ENCODE peak calls at places on chromosomes 16 and 17, in nine cellular contexts. One of them, this sample, is unnamed.

GRCh38 chr17:44968225-44969143 is at the start of gene C1QL1:
- DNase-seq in tibial nerve: peak; percentile 80
- DNase-seq in transverse colon: peak; percentile 92
- DNase-seq in sigmoid colon: peak; percentile 96
- DNase-seq in esophagus muscularis mucosa: peak; percentile 94
- DNase-seq in K562: peak; percentile 99
- DNase-seq in suprapubic skin: peak; percentile 89
- DNase-seq in A549: peak; percentile 96
- DNase-seq in H1: peak; percentile 68
- DNase-seq in this sample: peak; percentile 89

GRCh38 chr16:48446534-48446920 is 61.3 kb upstream of the SIAH1 start:
- DNase-seq in H1: no peak
- DNase-seq in transverse colon: no peak
- DNase-seq in K562: no peak
- DNase-seq in A549: no peak
- DNase-seq in tibial nerve: no peak
- DNase-seq in suprapubic skin: no peak
- DNase-seq in esophagus muscularis mucosa: no peak
- DNase-seq in sigmoid colon: peak; percentile 6
- DNase-seq in this sample: no peak

GRCh38 chr16:2817496-2818277 is 650 bp downstream of the PRSS21 start:
- DNase-seq in transverse colon: peak; percentile 6
- DNase-seq in suprapubic skin: peak; percentile 74
- DNase-seq in tibial nerve: no peak
- DNase-seq in K562: peak; percentile 90
- DNase-seq in sigmoid colon: peak; percentile 52
- DNase-seq in H1: no peak
- DNase-seq in A549: no peak
- DNase-seq in esophagus muscularis mucosa: no peak
- DNase-seq in this sample: peak; percentile 82

GRCh38 chr16:49529646-49530045 is 156.0 kb downstream of the C16orf78 start:
- DNase-seq in sigmoid colon: no peak
- DNase-seq in esophagus muscularis mucosa: no peak
- DNase-seq in suprapubic skin: no peak
- DNase-seq in A549: no peak
- DNase-seq in tibial nerve: no peak
- DNase-seq in K562: no peak
- DNase-seq in transverse colon: no peak
- DNase-seq in H1: no peak
- DNase-seq in this sample: peak; percentile 65

GRCh38 chr16:49528035-49528434 is 154.4 kb downstream of the C16orf78 start:
- DNase-seq in suprapubic skin: no peak
- DNase-seq in K562: no peak
- DNase-seq in tibial nerve: peak; percentile 26
- DNase-seq in esophagus muscularis mucosa: no peak
- DNase-seq in sigmoid colon: no peak
- DNase-seq in H1: no peak
- DNase-seq in A549: no peak
- DNase-seq in transverse colon: no peak
- DNase-seq in this sample: no peak

GRCh38 chr16:3321802-3322201 is 16.5 kb downstream of the ZNF75A start:
- DNase-seq in esophagus muscularis mucosa: no peak
- DNase-seq in transverse colon: no peak
- DNase-seq in suprapubic skin: no peak
- DNase-seq in tibial nerve: no peak
- DNase-seq in K562: no peak
- DNase-seq in sigmoid colon: no peak
- DNase-seq in H1: no peak
- DNase-seq in A549: no peak
- DNase-seq in this sample: no peak

GRCh38 chr17:56432443-56432842 is 161.1 kb upstream of the NOG start:
- DNase-seq in A549: no peak
- DNase-seq in K562: no peak
- DNase-seq in sigmoid colon: no peak
- DNase-seq in esophagus muscularis mucosa: no peak
- DNase-seq in transverse colon: no peak
- DNase-seq in H1: no peak
- DNase-seq in tibial nerve: no peak
- DNase-seq in suprapubic skin: no peak
- DNase-seq in this sample: no peak

GRCh38 chr16:86229866-86230656 is 280.3 kb upstream of the FOXF1 start:
- DNase-seq in suprapubic skin: peak; percentile 41
- DNase-seq in sigmoid colon: peak; percentile 39
- DNase-seq in H1: no peak
- DNase-seq in transverse colon: no peak
- DNase-seq in esophagus muscularis mucosa: no peak
- DNase-seq in tibial nerve: no peak
- DNase-seq in A549: no peak
- DNase-seq in K562: no peak
- DNase-seq in this sample: peak; percentile 14

DNA sequence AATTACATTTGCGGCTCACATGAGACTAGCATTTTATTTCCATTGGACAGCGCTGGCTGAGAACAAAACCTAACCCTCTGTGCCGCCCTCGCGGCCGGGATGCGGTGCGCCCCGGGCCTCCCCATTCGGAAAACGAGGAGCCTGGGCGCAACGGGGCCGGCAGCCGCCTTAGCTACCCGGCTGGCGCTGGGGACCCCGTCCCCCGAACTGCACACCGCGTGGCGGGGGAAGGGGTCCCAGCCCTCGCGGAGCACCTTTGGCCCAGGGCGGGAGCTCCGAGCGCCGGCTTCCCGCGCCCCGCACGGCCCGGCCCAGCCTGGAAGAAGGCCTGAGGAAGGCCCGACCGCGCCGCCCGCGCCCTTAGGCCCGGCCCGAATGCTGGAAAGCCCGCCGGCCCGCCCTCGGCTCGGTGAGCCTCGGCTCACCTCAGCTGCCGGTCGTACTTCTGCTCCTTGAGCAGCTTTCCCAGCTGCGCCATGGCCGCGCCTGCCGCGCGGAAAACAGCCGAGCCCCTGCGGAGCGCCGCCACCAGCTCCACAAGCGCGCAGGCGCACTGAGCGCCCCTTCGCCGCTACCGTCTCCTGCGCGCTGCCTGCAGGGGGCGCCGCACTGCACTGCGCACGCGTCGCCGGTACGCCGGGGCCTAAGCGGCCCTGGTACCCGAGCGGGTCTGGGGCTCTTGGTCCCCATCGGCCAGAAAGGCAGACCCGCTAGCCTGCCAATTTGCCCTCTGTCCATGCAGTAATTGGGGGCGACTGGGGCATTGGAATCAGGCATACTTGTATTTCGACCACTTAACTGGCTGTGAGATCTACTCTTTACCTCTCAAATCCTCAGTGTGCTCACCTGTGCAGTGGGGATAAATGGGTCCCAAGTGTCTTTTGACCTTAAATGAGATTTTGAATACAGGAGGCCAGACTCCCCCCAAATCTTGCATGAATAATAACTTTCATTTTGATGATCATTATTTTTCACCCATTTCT is at the start of gene NAE1:
- DNase-seq in K562: peak; percentile 95
- DNase-seq in A549: peak; percentile 84
- DNase-seq in esophagus muscularis mucosa: no peak
- DNase-seq in tibial nerve: peak; percentile 69
- DNase-seq in sigmoid colon: peak; percentile 89
- DNase-seq in transverse colon: peak; percentile 90
- DNase-seq in suprapubic skin: peak; percentile 86
- DNase-seq in H1: peak; percentile 79
- DNase-seq in this sample: peak; percentile 99
- TF ChIP-seq EP300 in K562: no peak
- TF ChIP-seq EP300 in A549: no peak
- TF ChIP-seq EP300 in esophagus muscularis mucosa: no peak
- TF ChIP-seq EP300 in tibial nerve: no peak
- TF ChIP-seq EP300 in sigmoid colon: no peak
- TF ChIP-seq EP300 in transverse colon: no peak
- TF ChIP-seq EP300 in suprapubic skin: no peak
- TF ChIP-seq EP300 in H1: no peak
- TF ChIP-seq EP300 in this sample: no peak

DNA sequence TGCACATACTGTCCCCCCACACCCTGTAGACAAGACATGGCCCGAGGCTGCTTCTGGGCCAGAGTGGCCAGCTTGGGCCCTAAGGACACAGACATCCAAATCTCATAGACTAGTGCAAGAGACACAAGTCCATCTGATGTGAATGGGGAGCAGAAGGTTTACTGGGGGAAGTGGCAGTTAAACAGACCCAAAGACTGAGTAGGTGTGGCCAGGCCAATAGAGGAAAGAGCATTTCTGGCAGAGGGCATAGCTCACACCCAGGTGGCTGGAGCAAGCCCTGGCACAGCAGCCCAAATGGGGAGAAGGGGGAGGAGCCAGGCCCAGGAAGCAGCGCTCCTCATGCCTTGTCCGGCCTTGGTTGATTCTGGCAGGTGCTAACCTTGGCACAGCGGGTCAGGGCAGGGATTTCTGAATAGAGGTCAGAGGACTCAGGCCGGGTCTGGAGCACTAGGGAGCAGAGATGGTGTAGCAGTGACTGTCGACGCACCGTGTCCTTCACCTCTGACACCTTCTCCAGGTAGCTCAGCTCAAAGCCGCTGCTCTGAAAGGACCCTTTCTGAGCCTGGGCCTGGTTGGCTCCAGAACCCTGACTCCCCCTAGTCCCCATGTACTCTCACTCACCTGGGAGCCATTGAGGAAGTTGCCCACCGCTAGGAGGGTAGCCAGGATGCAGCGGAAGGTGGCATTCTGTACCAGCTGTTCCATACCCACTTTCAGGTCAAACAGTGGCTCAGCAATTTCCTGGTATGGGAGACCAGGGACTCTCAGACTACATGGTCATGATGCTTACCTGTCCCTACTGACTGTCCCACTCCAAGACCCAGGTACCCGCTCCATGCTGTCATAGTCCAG is 4.1 kb downstream of the TMEM208 start:
- DNase-seq in transverse colon: no peak
- DNase-seq in K562: no peak
- DNase-seq in esophagus muscularis mucosa: no peak
- DNase-seq in tibial nerve: no peak
- DNase-seq in H1: no peak
- DNase-seq in suprapubic skin: no peak
- DNase-seq in sigmoid colon: no peak
- DNase-seq in A549: no peak
- DNase-seq in this sample: no peak
- TF ChIP-seq POLR2A in transverse colon: no peak
- TF ChIP-seq POLR2A in K562: peak; percentile 46
- TF ChIP-seq POLR2A in esophagus muscularis mucosa: no peak
- TF ChIP-seq POLR2A in tibial nerve: no peak
- TF ChIP-seq POLR2A in H1: peak; percentile 67
- TF ChIP-seq POLR2A in suprapubic skin: no peak
- TF ChIP-seq POLR2A in sigmoid colon: no peak
- TF ChIP-seq POLR2A in A549: no peak
- TF ChIP-seq POLR2A in this sample: no peak

DNA sequence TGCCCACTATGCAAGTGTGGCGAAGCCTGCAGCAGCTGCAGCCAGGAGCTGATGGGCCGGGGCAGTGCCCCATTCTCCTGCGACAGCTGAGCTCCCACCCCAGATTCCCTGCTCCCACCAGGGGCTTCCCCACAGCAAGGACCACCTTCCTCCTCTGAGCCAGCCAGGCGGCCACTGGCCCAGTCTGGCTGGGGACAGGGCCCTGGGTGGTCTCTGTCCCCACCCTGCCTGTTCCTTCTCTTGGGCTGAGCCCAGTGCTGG is 5.6 kb upstream of the NPTX1 start:
- DNase-seq in A549: no peak
- DNase-seq in transverse colon: no peak
- DNase-seq in H1: no peak
- DNase-seq in esophagus muscularis mucosa: no peak
- DNase-seq in tibial nerve: no peak
- DNase-seq in K562: no peak
- DNase-seq in suprapubic skin: no peak
- DNase-seq in sigmoid colon: no peak
- DNase-seq in this sample: peak; percentile 75
- TF ChIP-seq EP300 in A549: no peak
- TF ChIP-seq EP300 in transverse colon: no peak
- TF ChIP-seq EP300 in H1: no peak
- TF ChIP-seq EP300 in esophagus muscularis mucosa: no peak
- TF ChIP-seq EP300 in tibial nerve: no peak
- TF ChIP-seq EP300 in K562: no peak
- TF ChIP-seq EP300 in suprapubic skin: no peak
- TF ChIP-seq EP300 in sigmoid colon: no peak
- TF ChIP-seq EP300 in this sample: no peak

GRCh38 chr17:2392252-2393183 is 8.3 kb downstream of the MNT start:
- DNase-seq in esophagus muscularis mucosa: peak; percentile 99
- DNase-seq in sigmoid colon: peak; percentile 98
- DNase-seq in K562: peak; percentile 80
- DNase-seq in H1: peak; percentile 83
- DNase-seq in A549: peak; percentile 93
- DNase-seq in transverse colon: peak; percentile 97
- DNase-seq in suprapubic skin: peak; percentile 98
- DNase-seq in tibial nerve: peak; percentile 92
- DNase-seq in this sample: peak; percentile 100

GRCh38 chr17:2394775-2395191 is 6.1 kb downstream of the MNT start:
- DNase-seq in K562: no peak
- DNase-seq in suprapubic skin: no peak
- DNase-seq in A549: no peak
- DNase-seq in H1: no peak
- DNase-seq in sigmoid colon: peak; percentile 67
- DNase-seq in esophagus muscularis mucosa: no peak
- DNase-seq in tibial nerve: no peak
- DNase-seq in transverse colon: no peak
- DNase-seq in this sample: peak; percentile 80

GRCh38 chr17:2391597-2392251 is 9.1 kb downstream of the MNT start:
- DNase-seq in esophagus muscularis mucosa: no peak
- DNase-seq in A549: no peak
- DNase-seq in sigmoid colon: no peak
- DNase-seq in K562: no peak
- DNase-seq in tibial nerve: no peak
- DNase-seq in H1: no peak
- DNase-seq in transverse colon: no peak
- DNase-seq in suprapubic skin: no peak
- DNase-seq in this sample: no peak

GRCh38 chr17:2393954-2394749 is 6.7 kb downstream of the MNT start:
- DNase-seq in esophagus muscularis mucosa: no peak
- DNase-seq in suprapubic skin: peak; percentile 90
- DNase-seq in A549: no peak
- DNase-seq in sigmoid colon: peak; percentile 72
- DNase-seq in tibial nerve: no peak
- DNase-seq in H1: no peak
- DNase-seq in K562: no peak
- DNase-seq in transverse colon: peak; percentile 44
- DNase-seq in this sample: no peak

DNA sequence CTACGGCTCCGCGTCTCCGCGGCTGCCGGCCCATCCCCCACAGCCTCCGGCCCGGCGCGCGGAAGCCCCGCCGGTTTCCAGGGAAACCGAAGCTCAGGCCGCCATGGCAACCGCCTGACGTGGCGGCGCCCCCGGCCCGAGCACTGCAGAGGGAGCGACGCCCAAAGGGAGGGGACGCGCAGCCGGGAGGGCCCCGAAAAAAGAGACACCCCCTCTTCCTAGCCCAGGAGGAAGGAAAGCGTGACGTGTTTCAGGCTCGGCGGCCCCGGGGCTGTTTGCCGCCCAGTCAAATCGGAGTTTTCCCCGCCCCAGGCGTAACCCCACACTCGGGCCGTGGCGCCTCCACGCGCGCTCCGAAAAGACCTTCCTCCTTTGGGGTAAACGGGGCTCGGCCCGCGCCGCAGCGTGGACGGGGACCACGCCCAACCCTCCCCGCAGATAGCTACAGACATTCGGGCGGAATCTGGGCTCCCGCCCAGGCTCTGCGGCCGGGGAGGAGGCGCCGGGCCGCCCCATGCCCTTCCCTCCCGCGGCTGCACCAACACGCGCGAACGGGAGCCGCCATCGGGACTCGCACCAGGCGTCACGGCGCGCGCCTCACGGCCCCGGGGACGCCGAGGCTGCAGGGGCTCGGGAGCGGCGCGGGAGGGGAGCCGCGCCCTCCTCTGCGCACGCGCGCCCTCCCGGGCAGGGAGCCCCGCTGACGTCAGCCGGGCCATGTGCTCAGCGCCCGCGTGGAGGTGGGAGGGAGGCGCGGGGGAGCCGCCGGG is 7.5 kb downstream of the MNT start:
- DNase-seq in A549: peak; percentile 81
- DNase-seq in K562: peak; percentile 73
- DNase-seq in suprapubic skin: peak; percentile 92
- DNase-seq in H1: no peak
- DNase-seq in sigmoid colon: peak; percentile 96
- DNase-seq in esophagus muscularis mucosa: peak; percentile 96
- DNase-seq in transverse colon: peak; percentile 94
- DNase-seq in tibial nerve: peak; percentile 78
- DNase-seq in this sample: peak; percentile 94
- TF ChIP-seq POLR2A in A549: peak; percentile 71
- TF ChIP-seq POLR2A in K562: peak; percentile 67
- TF ChIP-seq POLR2A in suprapubic skin: peak; percentile 58
- TF ChIP-seq POLR2A in H1: no peak
- TF ChIP-seq POLR2A in sigmoid colon: no peak
- TF ChIP-seq POLR2A in esophagus muscularis mucosa: peak; percentile 83
- TF ChIP-seq POLR2A in transverse colon: peak; percentile 44
- TF ChIP-seq POLR2A in tibial nerve: peak; percentile 54
- TF ChIP-seq POLR2A in this sample: no peak

This sample was measured in upper lobe of left lung.